ENCODE peak calls at places on chromosomes 7 and 10, in six cellular contexts. One of them, this sample, is unnamed.

GRCh38 chr10:100896876-100897461 is 15.8 kb upstream of the SLF2 start:
- DNase-seq in K562: no peak
- DNase-seq in H1: no peak
- DNase-seq in HepG2: peak; percentile 76
- DNase-seq in GM12892: no peak
- DNase-seq in GM12878: no peak
- DNase-seq in this sample: no peak

GRCh38 chr10:113929522-113929921 is 75.1 kb downstream of the NHLRC2 start:
- DNase-seq in K562: no peak
- DNase-seq in H1: no peak
- DNase-seq in HepG2: no peak
- DNase-seq in GM12892: no peak
- DNase-seq in GM12878: no peak
- DNase-seq in this sample: no peak

GRCh38 chr7:50812847-50813475 is 30.3 kb upstream of the GRB10 start:
- DNase-seq in K562: peak; percentile 25
- DNase-seq in H1: no peak
- DNase-seq in HepG2: peak; percentile 28
- DNase-seq in GM12892: no peak
- DNase-seq in GM12878: no peak
- DNase-seq in this sample: no peak

GRCh38 chr10:103822052-103822716 is 33.2 kb downstream of the SH3PXD2A start:
- DNase-seq in K562: no peak
- DNase-seq in H1: no peak
- DNase-seq in HepG2: no peak
- DNase-seq in GM12892: no peak
- DNase-seq in GM12878: no peak
- DNase-seq in this sample: no peak

GRCh38 chr7:81626008-81626407 is 143.8 kb downstream of the HGF start:
- DNase-seq in K562: no peak
- DNase-seq in H1: no peak
- DNase-seq in HepG2: no peak
- DNase-seq in GM12892: no peak
- DNase-seq in GM12878: no peak
- DNase-seq in this sample: no peak

GRCh38 chr10:34800624-34801023 is 14.5 kb downstream of the PARD3 start:
- DNase-seq in K562: no peak
- DNase-seq in H1: no peak
- DNase-seq in HepG2: no peak
- DNase-seq in GM12892: no peak
- DNase-seq in GM12878: no peak
- DNase-seq in this sample: no peak

GRCh38 chr7:112201421-112201820 is 4.8 kb downstream of the DOCK4 start:
- DNase-seq in K562: no peak
- DNase-seq in H1: no peak
- DNase-seq in HepG2: no peak
- DNase-seq in GM12892: no peak
- DNase-seq in GM12878: no peak
- DNase-seq in this sample: no peak

GRCh38 chr7:131498237-131498885 is 58.1 kb downstream of the PODXL start:
- DNase-seq in K562: no peak
- DNase-seq in H1: no peak
- DNase-seq in HepG2: no peak
- DNase-seq in GM12892: no peak
- DNase-seq in GM12878: no peak
- DNase-seq in this sample: no peak

GRCh38 chr10:123027861-123028260 is 19.1 kb downstream of the ACADSB start:
- DNase-seq in K562: no peak
- DNase-seq in H1: no peak
- DNase-seq in HepG2: no peak
- DNase-seq in GM12892: no peak
- DNase-seq in GM12878: no peak
- DNase-seq in this sample: no peak

GRCh38 chr10:50653142-50653541 is 29.4 kb upstream of the SGMS1 start:
- DNase-seq in K562: peak; percentile 47
- DNase-seq in H1: no peak
- DNase-seq in HepG2: no peak
- DNase-seq in GM12892: no peak
- DNase-seq in GM12878: no peak
- DNase-seq in this sample: no peak

GRCh38 chr10:33421789-33422188 is 87.3 kb upstream of the NRP1 start:
- DNase-seq in K562: no peak
- DNase-seq in H1: no peak
- DNase-seq in HepG2: no peak
- DNase-seq in GM12892: no peak
- DNase-seq in GM12878: no peak
- DNase-seq in this sample: no peak

GRCh38 chr7:98133621-98134266 is 27.1 kb downstream of the LMTK2 start:
- DNase-seq in K562: no peak
- DNase-seq in H1: no peak
- DNase-seq in HepG2: peak; percentile 76
- DNase-seq in GM12892: no peak
- DNase-seq in GM12878: no peak
- DNase-seq in this sample: no peak

GRCh38 chr7:40758590-40758989 is 623.8 kb downstream of the SUGCT start:
- DNase-seq in K562: no peak
- DNase-seq in H1: no peak
- DNase-seq in HepG2: no peak
- DNase-seq in GM12892: no peak
- DNase-seq in GM12878: no peak
- DNase-seq in this sample: no peak

GRCh38 chr7:520503-521161 is 986 bp upstream of the PDGFA start:
- DNase-seq in K562: no peak
- DNase-seq in H1: no peak
- DNase-seq in HepG2: no peak
- DNase-seq in GM12892: no peak
- DNase-seq in GM12878: no peak
- DNase-seq in this sample: no peak

GRCh38 chr10:4488924-4489323 is 337.1 kb upstream of the AKR1E2 start:
- DNase-seq in K562: no peak
- DNase-seq in H1: no peak
- DNase-seq in HepG2: no peak
- DNase-seq in GM12892: no peak
- DNase-seq in GM12878: no peak
- DNase-seq in this sample: no peak

GRCh38 chr10:111281516-111281915 is 204.7 kb downstream of the ADRA2A start:
- DNase-seq in K562: no peak
- DNase-seq in H1: no peak
- DNase-seq in HepG2: peak; percentile 3
- DNase-seq in GM12892: no peak
- DNase-seq in GM12878: no peak
- DNase-seq in this sample: no peak

GRCh38 chr7:139647085-139647484 is 123.6 kb downstream of the CLEC2L start:
- DNase-seq in K562: no peak
- DNase-seq in H1: no peak
- DNase-seq in HepG2: no peak
- DNase-seq in GM12892: no peak
- DNase-seq in GM12878: peak; percentile 20
- DNase-seq in this sample: no peak

GRCh38 chr7:95478139-95479037 is 7.4 kb upstream of the ASB4 start:
- DNase-seq in K562: peak; percentile 20
- DNase-seq in H1: no peak
- DNase-seq in HepG2: peak; percentile 77
- DNase-seq in GM12892: no peak
- DNase-seq in GM12878: no peak
- DNase-seq in this sample: no peak

GRCh38 chr7:10473569-10473968 is 500.1 kb upstream of the PHF14 start:
- DNase-seq in K562: no peak
- DNase-seq in H1: no peak
- DNase-seq in HepG2: no peak
- DNase-seq in GM12892: no peak
- DNase-seq in GM12878: no peak
- DNase-seq in this sample: no peak
- TF ChIP-seq TAF1 in K562: no peak
- TF ChIP-seq TAF1 in H1: no peak
- TF ChIP-seq TAF1 in HepG2: no peak
- TF ChIP-seq TAF1 in GM12892: no peak
- TF ChIP-seq TAF1 in GM12878: no peak
- TF ChIP-seq TAF1 in this sample: no peak

GRCh38 chr10:988667-989545 is 672 bp downstream of the GTPBP4 start:
- DNase-seq in K562: peak; percentile 72
- DNase-seq in H1: no peak
- DNase-seq in HepG2: no peak
- DNase-seq in GM12892: no peak
- DNase-seq in GM12878: no peak
- DNase-seq in this sample: no peak

GRCh38 chr10:987635-987905 is 664 bp upstream of the GTPBP4 start:
- DNase-seq in K562: no peak
- DNase-seq in H1: no peak
- DNase-seq in HepG2: no peak
- DNase-seq in GM12892: no peak
- DNase-seq in GM12878: no peak
- DNase-seq in this sample: no peak

GRCh38 chr10:986881-987634 is 1.2 kb upstream of the GTPBP4 start:
- DNase-seq in K562: no peak
- DNase-seq in H1: no peak
- DNase-seq in HepG2: no peak
- DNase-seq in GM12892: no peak
- DNase-seq in GM12878: no peak
- DNase-seq in this sample: no peak

GRCh38 chr10:986137-986825 is 2.0 kb upstream of the GTPBP4 start:
- DNase-seq in K562: peak; percentile 36
- DNase-seq in H1: no peak
- DNase-seq in HepG2: no peak
- DNase-seq in GM12892: no peak
- DNase-seq in GM12878: no peak
- DNase-seq in this sample: no peak

GRCh38 chr10:987906-988666 is at the start of gene GTPBP4:
- DNase-seq in K562: peak; percentile 98
- DNase-seq in H1: peak; percentile 79
- DNase-seq in HepG2: peak; percentile 94
- DNase-seq in GM12892: peak; percentile 99
- DNase-seq in GM12878: peak; percentile 86
- DNase-seq in this sample: peak; percentile 99
- TF ChIP-seq POLR2A in K562: peak; percentile 92
- TF ChIP-seq POLR2A in H1: peak; percentile 77
- TF ChIP-seq POLR2A in HepG2: peak; percentile 81
- TF ChIP-seq POLR2A in GM12892: peak; percentile 88
- TF ChIP-seq POLR2A in GM12878: peak; percentile 88
- TF ChIP-seq POLR2A in this sample: peak; percentile 87

DNA sequence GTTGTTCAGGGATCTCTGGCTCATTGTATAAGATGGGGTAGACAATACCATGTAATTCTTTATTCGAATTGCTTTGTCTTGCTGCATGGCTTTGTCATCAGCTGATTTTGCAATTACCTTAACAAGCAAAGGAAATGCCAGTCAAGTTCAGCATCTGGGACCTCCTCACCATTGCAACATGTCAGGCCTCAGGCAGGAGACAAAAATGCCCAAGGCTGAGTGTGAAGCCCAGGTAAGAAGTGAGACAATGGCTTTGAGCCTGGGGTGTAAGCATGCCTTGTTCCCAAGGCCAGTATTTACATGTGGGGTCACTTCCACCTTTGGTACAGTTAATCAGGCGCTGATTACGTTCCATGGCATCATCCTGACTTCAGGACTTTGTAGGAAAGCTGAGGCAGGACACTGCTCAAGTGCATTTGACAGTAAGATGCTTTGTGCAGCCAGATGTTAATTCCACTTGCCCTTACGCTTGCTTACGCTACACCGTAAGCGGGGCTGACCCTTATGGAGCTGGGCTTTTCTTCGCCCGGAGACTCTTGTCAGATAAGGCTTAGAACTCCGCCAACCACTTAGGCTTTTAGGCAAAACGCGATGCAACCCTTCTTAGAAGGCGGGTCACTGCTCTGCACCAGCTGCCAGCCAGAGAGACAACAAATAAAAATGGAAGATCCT is 1.5 kb upstream of the SP4 start:
- DNase-seq in K562: no peak
- DNase-seq in H1: no peak
- DNase-seq in HepG2: peak; percentile 1
- DNase-seq in GM12892: no peak
- DNase-seq in GM12878: no peak
- DNase-seq in this sample: no peak
- TF ChIP-seq TAF1 in K562: no peak
- TF ChIP-seq TAF1 in H1: no peak
- TF ChIP-seq TAF1 in HepG2: no peak
- TF ChIP-seq TAF1 in GM12892: no peak
- TF ChIP-seq TAF1 in GM12878: no peak
- TF ChIP-seq TAF1 in this sample: no peak

GRCh38 chr7:20330176-20330796 is 414 bp upstream of the ITGB8 start:
- DNase-seq in K562: peak; percentile 63
- DNase-seq in H1: no peak
- DNase-seq in HepG2: peak; percentile 36
- DNase-seq in GM12892: peak; percentile 50
- DNase-seq in GM12878: no peak
- DNase-seq in this sample: peak; percentile 59
- TF ChIP-seq POLR2A in K562: no peak
- TF ChIP-seq POLR2A in H1: peak; percentile 59
- TF ChIP-seq POLR2A in HepG2: no peak
- TF ChIP-seq POLR2A in GM12892: peak; percentile 52
- TF ChIP-seq POLR2A in GM12878: no peak
- TF ChIP-seq POLR2A in this sample: peak; percentile 33

GRCh38 chr10:18351426-18351825 is 211.2 kb downstream of the CACNB2 start:
- DNase-seq in K562: no peak
- DNase-seq in H1: no peak
- DNase-seq in HepG2: no peak
- DNase-seq in GM12892: no peak
- DNase-seq in GM12878: no peak
- DNase-seq in this sample: no peak
- TF ChIP-seq TAF1 in K562: no peak
- TF ChIP-seq TAF1 in H1: no peak
- TF ChIP-seq TAF1 in HepG2: no peak
- TF ChIP-seq TAF1 in GM12892: no peak
- TF ChIP-seq TAF1 in GM12878: no peak
- TF ChIP-seq TAF1 in this sample: no peak

GRCh38 chr10:30784896-30785605 is 155.5 kb upstream of the LYZL2 start:
- DNase-seq in K562: no peak
- DNase-seq in H1: peak; percentile 85
- DNase-seq in HepG2: no peak
- DNase-seq in GM12892: no peak
- DNase-seq in GM12878: no peak
- DNase-seq in this sample: peak; percentile 49
- TF ChIP-seq POLR2A in K562: no peak
- TF ChIP-seq POLR2A in H1: no peak
- TF ChIP-seq POLR2A in HepG2: no peak
- TF ChIP-seq POLR2A in GM12892: peak; percentile 48
- TF ChIP-seq POLR2A in GM12878: no peak
- TF ChIP-seq POLR2A in this sample: no peak

DNA sequence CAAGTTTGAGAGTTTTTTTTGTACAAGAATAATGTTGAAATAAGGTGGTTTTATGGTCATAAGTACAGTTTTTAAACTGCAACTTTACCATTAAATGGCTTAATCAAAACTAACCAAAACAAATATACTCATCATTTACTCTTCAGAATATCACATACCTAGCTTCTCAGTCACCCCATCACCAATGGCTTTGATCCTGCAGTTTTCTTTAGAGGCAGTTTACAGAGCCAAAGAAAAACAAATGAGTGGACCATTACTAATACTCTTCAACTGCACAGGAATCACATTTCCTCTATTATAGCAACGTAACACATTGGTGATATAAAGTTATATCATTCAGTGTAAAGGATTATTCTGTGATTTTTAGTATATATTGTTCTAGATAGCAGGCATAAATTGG is 576.1 kb upstream of the LRRTM3 start:
- DNase-seq in K562: no peak
- DNase-seq in H1: no peak
- DNase-seq in HepG2: no peak
- DNase-seq in GM12892: no peak
- DNase-seq in GM12878: no peak
- DNase-seq in this sample: no peak
- TF ChIP-seq TAF1 in K562: no peak
- TF ChIP-seq TAF1 in H1: no peak
- TF ChIP-seq TAF1 in HepG2: no peak
- TF ChIP-seq TAF1 in GM12892: no peak
- TF ChIP-seq TAF1 in GM12878: no peak
- TF ChIP-seq TAF1 in this sample: no peak

This sample was measured in GM12891.